ENCODE peak calls at places on chromosome 19, in seven cellular contexts. D is IMR-90, C is cerebellar cortex, G is sciatic nerve, B is GM04503, E is upper lobe of left lung, V is osteocyte. Y is an unnamed sample.

GRCh38 chr19:29084266-29084665 is 128.7 kb downstream of the UQCRFS1 start:
- DNase-seq in C (peak; percentile 13), G (no peak), D (no peak), V (no peak), B (no peak), E (no peak), Y (no peak)

GRCh38 chr19:32200312-32201038 is 144.9 kb upstream of the ZNF507 start:
- DNase-seq in V (peak; percentile 66), E (no peak), C (peak; percentile 5), D (no peak), G (no peak), B (no peak), Y (no peak)

GRCh38 chr19:30609656-30610270 is 237.6 kb downstream of the ZNF536 start:
- DNase-seq in D (no peak), V (no peak), C (no peak), E (no peak), B (no peak), G (no peak), Y (no peak)

GRCh38 chr19:58570770-58571574 is 2.2 kb downstream of the MZF1 start:
- DNase-seq in G (peak; percentile 61), E (peak; percentile 85), V (no peak), B (no peak), D (no peak), C (no peak), Y (no peak)

GRCh38 chr19:52670046-52670445 is 31.9 kb upstream of the ZNF83 start:
- DNase-seq in B (no peak), D (no peak), E (no peak), C (no peak), V (no peak), G (no peak), Y (peak; percentile 73)

GRCh38 chr19:46631481-46631880 is 4.5 kb downstream of the GNG8 start:
- DNase-seq in G (no peak), C (no peak), E (no peak), V (no peak), B (peak; percentile 31), D (peak; percentile 61), Y (peak; percentile 52)

GRCh38 chr19:57099199-57099661 is 20.6 kb upstream of the USP29 start:
- DNase-seq in E (peak; percentile 93), C (peak; percentile 40), B (peak; percentile 4), V (no peak), G (peak; percentile 68), D (peak; percentile 35), Y (no peak)

GRCh38 chr19:3641515-3642269 is 15.1 kb upstream of the CACTIN start:
- DNase-seq in D (no peak), B (no peak), C (no peak), V (no peak), G (no peak), E (peak; percentile 76), Y (no peak)

GRCh38 chr19:771332-771785 is 20.4 kb downstream of the MISP start:
- DNase-seq in C (peak; percentile 61), G (no peak), B (no peak), E (no peak), D (peak; percentile 43), V (no peak), Y (no peak)

GRCh38 chr19:35168261-35168660 is 13.7 kb downstream of the FXYD5 start:
- DNase-seq in B (no peak), G (no peak), C (no peak), E (no peak), V (no peak), D (no peak), Y (peak; percentile 63)

GRCh38 chr19:2491130-2491801 is 15.3 kb downstream of the GADD45B start:
- DNase-seq in E (peak; percentile 90), B (peak; percentile 92), V (no peak), D (peak; percentile 84), G (no peak), C (no peak), Y (peak; percentile 91)

Y was measured in RWPE2.